ENCODE peak calls at places on chromosomes 7 and 10, in six cellular contexts. V is LNCaP clone FGC, H is HCT116, K is cardiac fibroblast, Z is AG04450, A is choroid plexus epithelial cell. J is an unnamed sample.

GRCh38 chr10:46223064-46223480 is 63.7 kb upstream of the ANTXRL start:
- DNase-seq in H (no peak), K (no peak), A (no peak), V (no peak), Z (no peak), J (no peak)

GRCh38 chr7:3998060-3998459 is 684.0 kb upstream of the FOXK1 start:
- DNase-seq in A (no peak), K (no peak), H (no peak), V (no peak), Z (no peak), J (no peak)

GRCh38 chr7:4715385-4715770 is 33.3 kb downstream of the FOXK1 start:
- DNase-seq in V (no peak), A (peak), Z (peak), K (peak), H (no peak), J (peak)

GRCh38 chr10:45428611-45429510 is 54.8 kb downstream of the ALOX5 start:
- DNase-seq in A (no peak), Z (no peak), H (no peak), V (no peak), K (no peak), J (no peak)

GRCh38 chr10:99845837-99846382 is 63.5 kb downstream of the ABCC2 start:
- DNase-seq in H (peak), A (peak), Z (peak), K (peak), V (peak), J (peak)

GRCh38 chr7:31873816-31874597 is 187.0 kb downstream of the PPP1R17 start:
- DNase-seq in A (no peak), Z (no peak), K (no peak), H (no peak), V (no peak), J (no peak)

GRCh38 chr7:79282051-79282694 is 171.3 kb downstream of the MAGI2 start:
- DNase-seq in H (peak), V (no peak), A (peak), Z (peak), K (peak), J (peak)

GRCh38 chr7:22486597-22486996 is 13.4 kb downstream of the STEAP1B start:
- DNase-seq in A (no peak), K (no peak), Z (no peak), H (no peak), V (no peak), J (no peak)

GRCh38 chr7:93715234-93715633 is 140.7 kb upstream of the CALCR start:
- DNase-seq in A (peak), K (peak), Z (peak), H (peak), V (no peak), J (peak)

GRCh38 chr10:121449457-121450045 is 148.7 kb downstream of the FGFR2 start:
- DNase-seq in V (no peak), Z (no peak), K (no peak), A (no peak), H (no peak), J (no peak)

GRCh38 chr7:38410056-38410455 is 136.6 kb upstream of the TARP start:
- DNase-seq in A (no peak), K (no peak), V (no peak), Z (no peak), H (no peak), J (no peak)

GRCh38 chr10:4285121-4285520 is 500.1 kb upstream of the KLF6 start:
- DNase-seq in K (no peak), V (no peak), A (no peak), H (no peak), Z (no peak), J (peak)

GRCh38 chr7:51315393-51316261 is 982 bp downstream of the COBL start:
- DNase-seq in Z (no peak), H (peak), V (no peak), A (peak), K (peak), J (no peak)

GRCh38 chr7:99293650-99294049 is 21.0 kb downstream of the MYH16 start:
- DNase-seq in Z (no peak), V (no peak), H (no peak), A (no peak), K (no peak), J (no peak)
- H3K4me3 ChIP-seq in Z (no peak), V (no peak), H (no peak), A (no peak), K (no peak), J (no peak)

DNA sequence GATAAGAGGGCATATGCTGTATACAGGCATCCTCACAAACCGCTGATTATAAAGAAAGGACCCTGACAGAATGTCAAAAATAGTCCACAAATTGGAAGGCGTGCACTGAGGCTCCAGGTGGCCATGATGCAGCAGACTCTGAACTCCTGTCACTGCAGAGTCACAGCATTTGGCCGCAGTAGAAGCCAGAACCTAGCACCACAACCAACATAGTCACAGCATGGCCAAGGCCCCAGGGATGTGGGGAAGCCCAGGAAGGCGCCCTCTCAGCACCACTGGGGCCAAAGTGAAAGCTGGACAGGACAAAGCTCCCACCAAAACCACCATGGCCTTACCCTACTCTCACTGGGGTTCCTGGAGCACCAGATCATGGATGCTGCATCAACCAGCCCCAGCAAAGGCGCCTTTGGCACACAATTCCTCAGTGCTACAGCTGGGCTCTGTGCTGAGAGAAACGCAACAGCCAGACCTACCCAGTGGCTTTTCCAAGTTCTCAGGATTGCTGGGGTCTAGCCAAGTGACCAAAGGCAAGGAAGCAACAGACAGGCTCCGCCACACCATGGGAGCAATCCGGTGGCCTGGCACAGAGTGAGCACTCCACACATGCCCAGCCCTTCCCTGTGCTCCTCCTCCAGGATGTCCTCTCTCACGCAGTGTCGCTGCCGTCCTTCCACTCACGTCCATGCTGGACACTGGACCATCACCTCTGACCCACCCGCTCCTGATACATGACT is 60.2 kb downstream of the STK17A start:
- DNase-seq in Z (no peak), V (no peak), H (no peak), K (no peak), A (no peak), J (no peak)
- H3K4me3 ChIP-seq in Z (no peak), V (no peak), H (no peak), K (no peak), A (no peak), J (no peak)

DNA sequence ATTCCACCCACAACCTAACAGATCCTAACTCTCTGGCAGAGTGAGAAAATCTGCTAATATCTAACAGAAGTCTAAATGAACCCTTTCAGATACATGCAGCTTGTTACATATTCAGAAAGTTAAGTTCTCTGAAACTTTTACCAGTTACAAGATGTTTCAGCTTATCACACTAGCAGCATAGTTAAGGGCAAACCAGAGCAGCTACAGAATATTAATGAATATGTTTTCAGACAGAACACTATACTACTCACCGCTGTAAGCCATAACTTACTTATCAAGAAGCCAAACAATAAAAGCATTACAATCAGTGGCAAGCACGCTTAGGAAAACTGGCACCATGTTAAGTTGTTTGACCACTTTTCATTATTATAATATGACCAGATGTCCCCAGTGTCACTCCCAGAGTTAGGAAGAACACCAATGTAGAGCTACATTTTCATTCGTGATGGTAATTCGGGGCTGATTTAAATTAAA is 2.7 kb downstream of the ITGB1 start:
- DNase-seq in Z (no peak), K (peak), V (peak), H (no peak), A (no peak), J (no peak)
- H3K4me3 ChIP-seq in Z (peak), K (peak), V (peak), H (no peak), A (peak), J (peak)

GRCh38 chr7:27142562-27143021 is 889 bp downstream of the HOXA5 start:
- DNase-seq in H (no peak), K (no peak), Z (no peak), A (no peak), V (no peak), J (no peak)

GRCh38 chr7:27141138-27141537 is 2.3 kb downstream of the HOXA5 start:
- DNase-seq in V (no peak), Z (no peak), A (no peak), K (no peak), H (no peak), J (no peak)

GRCh38 chr7:27143022-27143949 is at the start of gene HOXA5:
- DNase-seq in V (no peak), K (peak), Z (peak), H (no peak), A (peak), J (peak)

GRCh38 chr7:27140108-27140842 is 3.2 kb downstream of the HOXA5 start:
- DNase-seq in H (no peak), Z (no peak), V (peak), A (no peak), K (no peak), J (peak)

DNA sequence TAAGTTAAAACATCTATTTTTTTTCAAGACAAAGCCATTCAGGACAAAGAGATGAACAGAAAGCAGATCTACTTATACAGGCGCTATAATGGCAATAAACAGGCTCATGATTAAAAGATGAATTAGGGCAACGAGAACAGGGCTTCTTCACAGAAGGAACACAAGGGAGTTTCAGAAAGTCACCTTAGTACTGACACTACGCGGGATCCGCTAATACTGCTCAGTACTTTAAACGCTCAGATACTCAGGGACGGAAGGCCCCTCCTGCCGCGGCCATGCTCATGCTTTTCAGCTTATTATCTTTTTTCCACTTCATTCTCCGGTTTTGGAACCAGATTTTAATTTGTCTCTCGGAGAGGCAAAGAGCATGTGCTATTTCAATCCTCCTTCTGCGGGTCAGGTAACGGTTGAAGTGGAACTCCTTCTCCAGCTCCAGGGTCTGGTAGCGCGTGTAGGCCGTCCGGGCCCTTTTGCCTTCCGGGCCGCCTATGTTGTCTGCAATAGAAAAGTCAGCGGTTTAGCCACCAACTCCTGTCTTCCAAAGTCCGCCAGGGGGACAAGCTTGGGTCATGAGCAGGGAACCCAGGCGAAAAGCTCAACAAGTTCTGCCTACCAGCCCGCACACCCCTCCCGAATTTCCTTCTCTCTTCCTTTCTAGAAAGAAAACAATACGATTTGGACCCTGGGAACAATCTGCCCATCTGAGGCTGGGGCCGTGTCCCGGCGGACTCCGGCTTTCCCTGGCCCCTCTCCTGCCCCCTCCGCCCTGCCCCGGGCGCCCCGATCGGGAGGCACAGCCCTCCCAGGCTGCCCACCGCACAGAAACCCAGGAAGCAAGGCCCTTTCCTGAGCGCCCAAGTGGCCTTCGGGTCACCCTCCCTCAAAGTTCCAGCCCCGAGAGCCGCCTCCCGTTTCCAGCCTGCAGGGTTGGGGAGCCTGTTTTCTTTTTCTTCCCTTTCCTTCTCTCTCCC is 1.6 kb downstream of the HOXA5 start:
- DNase-seq in A (no peak), H (no peak), Z (no peak), K (no peak), V (no peak), J (peak)
- H3K4me3 ChIP-seq in A (peak), H (no peak), Z (peak), K (peak), V (no peak), J (peak)

GRCh38 chr10:66927271-66927950 is 1.6 kb downstream of the LRRTM3 start:
- DNase-seq in K (peak), Z (no peak), V (no peak), A (no peak), H (no peak), J (no peak)
- H3K4me3 ChIP-seq in K (peak), Z (no peak), V (no peak), A (no peak), H (no peak), J (no peak)

DNA sequence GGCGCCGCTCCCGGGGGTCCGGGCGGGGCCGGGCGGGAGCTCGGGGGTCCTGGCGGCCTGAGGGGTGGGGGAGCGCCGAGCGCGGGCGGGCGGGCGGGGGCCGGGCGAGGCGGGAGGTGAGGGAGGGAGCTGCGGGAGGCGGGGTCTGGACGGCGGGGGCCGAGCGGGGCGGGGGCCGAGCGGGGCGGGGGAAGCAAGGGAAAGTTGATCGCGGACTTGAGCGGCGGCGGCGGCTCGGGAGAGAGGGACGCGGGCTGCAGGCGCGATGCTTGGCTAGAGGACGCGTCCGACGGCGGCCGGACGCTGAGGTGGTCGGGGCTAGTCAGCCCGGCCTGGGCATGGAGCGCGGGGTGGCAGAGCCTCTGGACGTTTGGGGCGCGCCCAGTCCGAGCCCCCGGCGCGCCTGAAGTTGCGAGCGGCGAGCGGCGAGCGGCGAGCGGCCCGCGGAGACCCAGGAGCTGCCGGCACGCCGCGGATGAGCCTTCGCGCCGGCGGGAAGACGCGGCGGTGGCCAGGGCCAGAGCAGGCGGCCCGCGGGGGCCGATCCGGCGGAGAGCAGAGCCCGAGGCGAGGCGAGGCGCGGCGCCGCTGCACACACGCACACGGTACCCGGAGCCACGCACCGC is at the start of gene CDH23:
- DNase-seq in A (no peak), Z (no peak), H (no peak), K (no peak), V (no peak), J (no peak)
- H3K4me3 ChIP-seq in A (peak), Z (no peak), H (no peak), K (no peak), V (peak), J (no peak)

DNA sequence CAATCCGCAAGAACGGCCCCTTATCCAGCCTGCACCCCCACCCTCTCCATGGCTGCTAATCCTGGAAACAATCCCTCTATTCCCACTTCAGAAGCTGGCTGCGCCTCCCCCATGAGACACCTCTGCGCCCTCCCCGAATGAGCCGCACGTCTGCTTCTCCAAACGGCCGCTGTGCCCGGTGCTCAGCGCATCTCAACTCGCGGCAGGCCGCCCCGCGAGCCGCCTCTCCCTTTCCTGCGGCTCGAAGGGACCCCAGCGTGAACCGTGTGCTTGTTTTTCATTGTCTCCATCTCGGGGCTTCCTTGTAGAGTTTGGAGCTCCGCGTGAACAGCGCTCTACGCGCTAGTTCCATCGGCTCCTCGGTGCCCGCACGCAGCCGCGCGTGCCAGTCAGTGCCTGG is 20.8 kb upstream of the FXYD4 start:
- DNase-seq in Z (no peak), K (no peak), V (no peak), A (no peak), H (no peak), J (no peak)
- H3K4me3 ChIP-seq in Z (no peak), K (no peak), V (no peak), A (no peak), H (no peak), J (no peak)